ENCODE peak calls at places on chromosomes 13 and 19, in six cellular contexts. One of them, this sample, is unnamed.

GRCh38 chr19:17260842-17261325 is 3.7 kb downstream of the USHBP1 start:
- DNase-seq in AG04450: no peak
- DNase-seq in activated CD4-positive, alpha-beta T cell treated with anti-CD3 and anti-CD28 coated beads, Interleukin-2, amount 50 U/mL, for 48 hours: peak; percentile 93
- DNase-seq in H1: peak; percentile 95
- DNase-seq in hippocampal formation: no peak
- DNase-seq in CD4-positive, alpha-beta T cell: peak; percentile 89
- DNase-seq in this sample: peak; percentile 94

GRCh38 chr19:711224-711623 is 2.5 kb downstream of the PALM start:
- DNase-seq in AG04450: no peak
- DNase-seq in activated CD4-positive, alpha-beta T cell treated with anti-CD3 and anti-CD28 coated beads, Interleukin-2, amount 50 U/mL, for 48 hours: no peak
- DNase-seq in H1: no peak
- DNase-seq in hippocampal formation: no peak
- DNase-seq in CD4-positive, alpha-beta T cell: no peak
- DNase-seq in this sample: no peak

GRCh38 chr13:20579193-20579592 is 12.2 kb downstream of the IFT88 start:
- DNase-seq in AG04450: no peak
- DNase-seq in activated CD4-positive, alpha-beta T cell treated with anti-CD3 and anti-CD28 coated beads, Interleukin-2, amount 50 U/mL, for 48 hours: no peak
- DNase-seq in H1: no peak
- DNase-seq in hippocampal formation: no peak
- DNase-seq in CD4-positive, alpha-beta T cell: no peak
- DNase-seq in this sample: no peak

GRCh38 chr19:10120538-10121198 is 969 bp upstream of the EIF3G start:
- DNase-seq in AG04450: peak; percentile 50
- DNase-seq in activated CD4-positive, alpha-beta T cell treated with anti-CD3 and anti-CD28 coated beads, Interleukin-2, amount 50 U/mL, for 48 hours: no peak
- DNase-seq in H1: no peak
- DNase-seq in hippocampal formation: no peak
- DNase-seq in CD4-positive, alpha-beta T cell: no peak
- DNase-seq in this sample: no peak

GRCh38 chr19:41801682-41802317 is 5.4 kb downstream of the CEACAM3 start:
- DNase-seq in AG04450: no peak
- DNase-seq in activated CD4-positive, alpha-beta T cell treated with anti-CD3 and anti-CD28 coated beads, Interleukin-2, amount 50 U/mL, for 48 hours: no peak
- DNase-seq in H1: no peak
- DNase-seq in hippocampal formation: no peak
- DNase-seq in CD4-positive, alpha-beta T cell: no peak
- DNase-seq in this sample: no peak

GRCh38 chr13:45413826-45414312 is 4.3 kb downstream of the SLC25A30 start:
- DNase-seq in AG04450: no peak
- DNase-seq in activated CD4-positive, alpha-beta T cell treated with anti-CD3 and anti-CD28 coated beads, Interleukin-2, amount 50 U/mL, for 48 hours: no peak
- DNase-seq in H1: no peak
- DNase-seq in hippocampal formation: no peak
- DNase-seq in CD4-positive, alpha-beta T cell: no peak
- DNase-seq in this sample: no peak

GRCh38 chr19:18453269-18454024 is 15.5 kb upstream of the ISYNA1 start:
- DNase-seq in AG04450: no peak
- DNase-seq in activated CD4-positive, alpha-beta T cell treated with anti-CD3 and anti-CD28 coated beads, Interleukin-2, amount 50 U/mL, for 48 hours: no peak
- DNase-seq in H1: no peak
- DNase-seq in hippocampal formation: no peak
- DNase-seq in CD4-positive, alpha-beta T cell: no peak
- DNase-seq in this sample: no peak

GRCh38 chr13:98523455-98524102 is 53.3 kb downstream of the STK24 start:
- DNase-seq in AG04450: no peak
- DNase-seq in activated CD4-positive, alpha-beta T cell treated with anti-CD3 and anti-CD28 coated beads, Interleukin-2, amount 50 U/mL, for 48 hours: peak; percentile 43
- DNase-seq in H1: no peak
- DNase-seq in hippocampal formation: no peak
- DNase-seq in CD4-positive, alpha-beta T cell: no peak
- DNase-seq in this sample: no peak

GRCh38 chr19:43957891-43958290 is 6.9 kb downstream of the ZNF221 start:
- DNase-seq in AG04450: peak; percentile 80
- DNase-seq in activated CD4-positive, alpha-beta T cell treated with anti-CD3 and anti-CD28 coated beads, Interleukin-2, amount 50 U/mL, for 48 hours: no peak
- DNase-seq in H1: no peak
- DNase-seq in hippocampal formation: no peak
- DNase-seq in CD4-positive, alpha-beta T cell: no peak
- DNase-seq in this sample: no peak

GRCh38 chr13:37406031-37406430 is 192.5 kb downstream of the POSTN start:
- DNase-seq in AG04450: no peak
- DNase-seq in activated CD4-positive, alpha-beta T cell treated with anti-CD3 and anti-CD28 coated beads, Interleukin-2, amount 50 U/mL, for 48 hours: no peak
- DNase-seq in H1: no peak
- DNase-seq in hippocampal formation: no peak
- DNase-seq in CD4-positive, alpha-beta T cell: no peak
- DNase-seq in this sample: no peak

GRCh38 chr13:88717946-88718345 is 1046.8 kb downstream of the SLITRK5 start:
- DNase-seq in AG04450: no peak
- DNase-seq in activated CD4-positive, alpha-beta T cell treated with anti-CD3 and anti-CD28 coated beads, Interleukin-2, amount 50 U/mL, for 48 hours: no peak
- DNase-seq in H1: no peak
- DNase-seq in hippocampal formation: no peak
- DNase-seq in CD4-positive, alpha-beta T cell: no peak
- DNase-seq in this sample: no peak